ENCODE peak calls at places on chromosomes 11 and 22, in six cellular contexts. One of them, this sample, is unnamed. For H3K4me1, the result is how much of the 10 kb centered on the place peaks cover.

GRCh38 chr11:62142043-62142375 is 18.2 kb downstream of the INCENP start:
- DNase-seq in colonic mucosa: no peak
- DNase-seq in PC-9: no peak
- DNase-seq in cardiac muscle cell: no peak
- DNase-seq in GM23338: no peak
- DNase-seq in esophagus muscularis mucosa: no peak
- DNase-seq in this sample: no peak

GRCh38 chr11:134425816-134426536 is 13.9 kb upstream of the B3GAT1 start:
- DNase-seq in colonic mucosa: no peak
- DNase-seq in PC-9: no peak
- DNase-seq in cardiac muscle cell: no peak
- DNase-seq in GM23338: no peak
- DNase-seq in esophagus muscularis mucosa: no peak
- DNase-seq in this sample: no peak

GRCh38 chr22:44100411-44100810 is 76.3 kb downstream of the PARVB start:
- DNase-seq in colonic mucosa: no peak
- DNase-seq in PC-9: no peak
- DNase-seq in cardiac muscle cell: no peak
- DNase-seq in GM23338: no peak
- DNase-seq in esophagus muscularis mucosa: no peak
- DNase-seq in this sample: no peak

GRCh38 chr11:88583232-88583631 is 245.7 kb upstream of the CTSC start:
- DNase-seq in colonic mucosa: no peak
- DNase-seq in PC-9: no peak
- DNase-seq in cardiac muscle cell: no peak
- DNase-seq in GM23338: peak
- DNase-seq in esophagus muscularis mucosa: no peak
- DNase-seq in this sample: no peak

GRCh38 chr11:87353904-87354303 is 316.2 kb downstream of the TMEM135 start:
- DNase-seq in colonic mucosa: no peak
- DNase-seq in PC-9: no peak
- DNase-seq in cardiac muscle cell: no peak
- DNase-seq in GM23338: no peak
- DNase-seq in esophagus muscularis mucosa: no peak
- DNase-seq in this sample: no peak

GRCh38 chr11:108494182-108494581 is 4.0 kb downstream of the POGLUT3 start:
- DNase-seq in colonic mucosa: no peak
- DNase-seq in PC-9: no peak
- DNase-seq in cardiac muscle cell: no peak
- DNase-seq in GM23338: no peak
- DNase-seq in esophagus muscularis mucosa: no peak
- DNase-seq in this sample: no peak

GRCh38 chr11:29280452-29280851 is 736.4 kb downstream of the KCNA4 start:
- DNase-seq in colonic mucosa: no peak
- DNase-seq in PC-9: no peak
- DNase-seq in cardiac muscle cell: no peak
- DNase-seq in GM23338: no peak
- DNase-seq in esophagus muscularis mucosa: no peak
- DNase-seq in this sample: no peak

GRCh38 chr11:115197433-115197832 is 306.8 kb downstream of the CADM1 start:
- DNase-seq in colonic mucosa: no peak
- DNase-seq in PC-9: no peak
- DNase-seq in cardiac muscle cell: no peak
- DNase-seq in GM23338: no peak
- DNase-seq in esophagus muscularis mucosa: no peak
- DNase-seq in this sample: no peak

GRCh38 chr11:8110396-8110795 is 29.4 kb downstream of the TUB start:
- DNase-seq in colonic mucosa: no peak
- DNase-seq in PC-9: no peak
- DNase-seq in cardiac muscle cell: no peak
- DNase-seq in GM23338: no peak
- DNase-seq in esophagus muscularis mucosa: peak
- DNase-seq in this sample: no peak

GRCh38 chr11:60855726-60856633 is at the start of gene PTGDR2:
- DNase-seq in colonic mucosa: peak
- DNase-seq in PC-9: no peak
- DNase-seq in cardiac muscle cell: peak
- DNase-seq in GM23338: no peak
- DNase-seq in esophagus muscularis mucosa: no peak
- DNase-seq in this sample: no peak

GRCh38 chr11:105168457-105168856 is 28.9 kb upstream of the CARD18 start:
- DNase-seq in colonic mucosa: no peak
- DNase-seq in PC-9: no peak
- DNase-seq in cardiac muscle cell: peak
- DNase-seq in GM23338: no peak
- DNase-seq in esophagus muscularis mucosa: no peak
- DNase-seq in this sample: no peak

GRCh38 chr22:21758056-21758455 is 22.5 kb upstream of the YPEL1 start:
- DNase-seq in colonic mucosa: no peak
- DNase-seq in PC-9: no peak
- DNase-seq in cardiac muscle cell: peak
- DNase-seq in GM23338: no peak
- DNase-seq in esophagus muscularis mucosa: no peak
- DNase-seq in this sample: no peak

GRCh38 chr11:128759597-128759996 is 65.7 kb downstream of the FLI1 start:
- DNase-seq in colonic mucosa: no peak
- DNase-seq in PC-9: peak
- DNase-seq in cardiac muscle cell: peak
- DNase-seq in GM23338: no peak
- DNase-seq in esophagus muscularis mucosa: no peak
- DNase-seq in this sample: no peak

GRCh38 chr11:128757886-128758612 is 64.2 kb downstream of the FLI1 start:
- DNase-seq in colonic mucosa: no peak
- DNase-seq in PC-9: no peak
- DNase-seq in cardiac muscle cell: no peak
- DNase-seq in GM23338: no peak
- DNase-seq in esophagus muscularis mucosa: no peak
- DNase-seq in this sample: no peak

GRCh38 chr11:128756469-128756868 is 62.6 kb downstream of the FLI1 start:
- DNase-seq in colonic mucosa: no peak
- DNase-seq in PC-9: no peak
- DNase-seq in cardiac muscle cell: no peak
- DNase-seq in GM23338: no peak
- DNase-seq in esophagus muscularis mucosa: no peak
- DNase-seq in this sample: no peak

GRCh38 chr11:128759168-128759567 is 65.3 kb downstream of the FLI1 start:
- DNase-seq in colonic mucosa: no peak
- DNase-seq in PC-9: no peak
- DNase-seq in cardiac muscle cell: no peak
- DNase-seq in GM23338: no peak
- DNase-seq in esophagus muscularis mucosa: no peak
- DNase-seq in this sample: no peak

DNA sequence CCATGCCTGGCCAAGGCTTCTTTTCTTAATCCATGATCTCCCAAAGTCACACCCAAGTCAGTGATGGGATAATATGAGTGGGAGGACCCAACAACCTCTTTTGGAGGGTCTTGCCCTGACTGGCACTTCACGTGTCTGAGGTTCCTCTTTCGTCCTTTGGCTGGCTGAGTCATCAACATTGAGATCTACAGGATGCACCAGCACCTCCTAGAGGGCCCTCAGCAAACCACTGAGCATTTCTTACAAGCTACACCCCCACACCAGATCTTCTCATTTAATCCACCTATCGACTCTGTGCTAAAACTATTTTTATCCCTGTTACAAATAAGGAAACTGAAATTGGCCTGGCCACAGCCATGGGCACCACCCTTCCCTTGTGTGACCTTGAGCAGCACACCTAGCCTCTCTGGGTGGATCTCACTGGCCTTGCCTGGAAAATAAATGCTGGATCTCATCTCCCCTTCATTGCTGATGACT is 63.4 kb downstream of the FLI1 start:
- DNase-seq in colonic mucosa: peak
- DNase-seq in PC-9: no peak
- DNase-seq in cardiac muscle cell: peak
- DNase-seq in GM23338: peak
- DNase-seq in esophagus muscularis mucosa: no peak
- DNase-seq in this sample: peak
- TF ChIP-seq CTCF in colonic mucosa: no peak
- TF ChIP-seq CTCF in PC-9: no peak
- TF ChIP-seq CTCF in cardiac muscle cell: peak
- TF ChIP-seq CTCF in GM23338: peak
- TF ChIP-seq CTCF in esophagus muscularis mucosa: peak
- TF ChIP-seq CTCF in this sample: peak

DNA sequence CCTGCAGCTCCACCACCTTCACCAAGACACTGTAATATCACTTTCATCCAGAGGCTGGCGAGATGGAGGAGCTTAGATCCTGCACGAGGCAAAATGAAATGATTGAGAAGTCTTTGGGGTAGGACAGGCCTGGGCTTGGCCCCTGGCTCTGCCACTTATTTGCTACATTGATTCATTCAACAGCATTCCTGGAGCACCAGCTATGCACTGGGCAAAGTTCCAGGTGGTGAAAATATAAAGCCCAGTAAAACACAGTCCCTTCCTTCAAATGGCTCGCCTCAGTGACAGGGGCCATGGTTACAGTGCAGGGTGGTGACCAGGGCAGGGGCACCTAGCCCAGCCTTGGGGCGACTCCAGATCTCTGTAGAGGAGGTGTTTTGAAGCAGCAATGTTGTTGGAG is 19.7 kb downstream of the ALX4 start:
- DNase-seq in colonic mucosa: no peak
- DNase-seq in PC-9: no peak
- DNase-seq in cardiac muscle cell: peak
- DNase-seq in GM23338: no peak
- DNase-seq in esophagus muscularis mucosa: no peak
- DNase-seq in this sample: no peak
- H3K4me3 ChIP-seq in colonic mucosa: no peak
- H3K4me3 ChIP-seq in PC-9: no peak
- H3K4me3 ChIP-seq in cardiac muscle cell: no peak
- H3K4me3 ChIP-seq in GM23338: no peak
- H3K4me3 ChIP-seq in esophagus muscularis mucosa: no peak
- H3K4me3 ChIP-seq in this sample: no peak

GRCh38 chr11:47534707-47535251 is 18.2 kb downstream of the CELF1 start:
- DNase-seq in colonic mucosa: no peak
- DNase-seq in PC-9: no peak
- DNase-seq in cardiac muscle cell: no peak
- DNase-seq in GM23338: no peak
- DNase-seq in esophagus muscularis mucosa: no peak
- DNase-seq in this sample: peak
- H3K4me1 ChIP-seq in colonic mucosa: under half
- H3K4me1 ChIP-seq in PC-9: under half
- H3K4me1 ChIP-seq in cardiac muscle cell: under half
- H3K4me1 ChIP-seq in GM23338: under half
- H3K4me1 ChIP-seq in esophagus muscularis mucosa: half or more
- H3K4me1 ChIP-seq in this sample: half or more

GRCh38 chr22:37930270-37930951 is 23.0 kb downstream of the C22orf23 start:
- DNase-seq in colonic mucosa: no peak
- DNase-seq in PC-9: no peak
- DNase-seq in cardiac muscle cell: peak
- DNase-seq in GM23338: peak
- DNase-seq in esophagus muscularis mucosa: no peak
- DNase-seq in this sample: no peak
- TF ChIP-seq CTCF in colonic mucosa: peak
- TF ChIP-seq CTCF in PC-9: peak
- TF ChIP-seq CTCF in cardiac muscle cell: peak
- TF ChIP-seq CTCF in GM23338: peak
- TF ChIP-seq CTCF in esophagus muscularis mucosa: peak
- TF ChIP-seq CTCF in this sample: no peak

DNA sequence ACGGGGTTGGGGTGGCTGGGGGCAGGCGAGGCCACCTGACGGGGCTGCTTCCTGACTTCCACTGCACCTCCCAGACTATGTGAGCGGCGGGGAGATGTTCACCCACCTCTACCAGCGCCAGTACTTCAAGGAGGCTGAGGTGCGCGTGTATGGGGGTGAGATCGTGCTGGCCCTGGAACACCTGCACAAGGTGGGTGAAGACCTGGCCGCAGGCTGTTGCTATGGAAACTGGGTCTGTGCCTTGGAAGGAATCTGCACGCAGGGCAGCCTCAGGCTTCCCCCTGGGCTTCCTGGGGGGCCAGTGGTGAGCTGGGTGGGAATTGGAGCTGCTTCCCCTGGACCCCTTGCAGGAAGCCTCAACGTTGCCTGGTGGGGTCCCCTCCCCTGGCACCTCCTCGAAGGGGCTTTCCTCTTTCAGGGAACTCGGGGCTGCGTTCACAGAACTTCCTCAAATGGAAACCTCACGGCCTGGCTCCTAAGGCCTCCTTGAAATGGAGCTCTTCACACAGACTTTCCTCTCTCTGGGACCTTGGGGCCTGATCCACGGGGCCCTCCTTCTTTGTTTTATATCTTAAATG is 1.5 kb downstream of the RPS6KA4 start:
- DNase-seq in colonic mucosa: no peak
- DNase-seq in PC-9: no peak
- DNase-seq in cardiac muscle cell: no peak
- DNase-seq in GM23338: peak
- DNase-seq in esophagus muscularis mucosa: no peak
- DNase-seq in this sample: no peak
- H3K4me3 ChIP-seq in colonic mucosa: peak
- H3K4me3 ChIP-seq in PC-9: no peak
- H3K4me3 ChIP-seq in cardiac muscle cell: no peak
- H3K4me3 ChIP-seq in GM23338: peak
- H3K4me3 ChIP-seq in esophagus muscularis mucosa: peak
- H3K4me3 ChIP-seq in this sample: no peak

GRCh38 chr11:63663809-63664208 is 7.4 kb downstream of the ATL3 start:
- DNase-seq in colonic mucosa: no peak
- DNase-seq in PC-9: peak
- DNase-seq in cardiac muscle cell: peak
- DNase-seq in GM23338: no peak
- DNase-seq in esophagus muscularis mucosa: no peak
- DNase-seq in this sample: no peak
- H3K4me1 ChIP-seq in colonic mucosa: under half
- H3K4me1 ChIP-seq in PC-9: under half
- H3K4me1 ChIP-seq in cardiac muscle cell: under half
- H3K4me1 ChIP-seq in GM23338: under half
- H3K4me1 ChIP-seq in esophagus muscularis mucosa: under half
- H3K4me1 ChIP-seq in this sample: under half

This sample was measured in A673.